ENCODE peak calls at places on chromosome 5, in six cellular contexts. One of them, this sample, is unnamed.

GRCh38 chr5:139342423-139342723 is 719 bp downstream of the PAIP2 start:
- DNase-seq in naive thymus-derived CD4-positive, alpha-beta T cell: no peak
- DNase-seq in CD8-positive, alpha-beta T cell: no peak
- DNase-seq in tibial nerve: no peak
- DNase-seq in A549: no peak
- DNase-seq in ovary: no peak
- DNase-seq in this sample: no peak

GRCh38 chr5:11504794-11505193 is 399.5 kb downstream of the CTNND2 start:
- DNase-seq in tibial nerve: no peak
- DNase-seq in A549: no peak
- DNase-seq in ovary: no peak
- DNase-seq in CD8-positive, alpha-beta T cell: no peak
- DNase-seq in naive thymus-derived CD4-positive, alpha-beta T cell: no peak
- DNase-seq in this sample: no peak

GRCh38 chr5:126720369-126720768 is 56.6 kb upstream of the LMNB1 start:
- DNase-seq in A549: no peak
- DNase-seq in naive thymus-derived CD4-positive, alpha-beta T cell: no peak
- DNase-seq in ovary: no peak
- DNase-seq in tibial nerve: no peak
- DNase-seq in CD8-positive, alpha-beta T cell: no peak
- DNase-seq in this sample: no peak

GRCh38 chr5:51664491-51665294 is 281.4 kb downstream of the ISL1 start:
- DNase-seq in A549: no peak
- DNase-seq in naive thymus-derived CD4-positive, alpha-beta T cell: no peak
- DNase-seq in ovary: no peak
- DNase-seq in CD8-positive, alpha-beta T cell: no peak
- DNase-seq in tibial nerve: no peak
- DNase-seq in this sample: no peak

GRCh38 chr5:3139596-3139995 is 388.1 kb upstream of the IRX2 start:
- DNase-seq in A549: no peak
- DNase-seq in ovary: no peak
- DNase-seq in tibial nerve: no peak
- DNase-seq in naive thymus-derived CD4-positive, alpha-beta T cell: no peak
- DNase-seq in CD8-positive, alpha-beta T cell: no peak
- DNase-seq in this sample: no peak

GRCh38 chr5:42566658-42567313 is 143.5 kb downstream of the GHR start:
- DNase-seq in A549: no peak
- DNase-seq in naive thymus-derived CD4-positive, alpha-beta T cell: no peak
- DNase-seq in ovary: no peak
- DNase-seq in CD8-positive, alpha-beta T cell: no peak
- DNase-seq in tibial nerve: peak; percentile 44
- DNase-seq in this sample: no peak

GRCh38 chr5:36934740-36935356 is 58.3 kb downstream of the NIPBL start:
- DNase-seq in A549: no peak
- DNase-seq in tibial nerve: no peak
- DNase-seq in naive thymus-derived CD4-positive, alpha-beta T cell: no peak
- DNase-seq in ovary: no peak
- DNase-seq in CD8-positive, alpha-beta T cell: no peak
- DNase-seq in this sample: no peak

GRCh38 chr5:56402273-56403223 is 169.4 kb upstream of the ANKRD55 start:
- DNase-seq in naive thymus-derived CD4-positive, alpha-beta T cell: no peak
- DNase-seq in CD8-positive, alpha-beta T cell: no peak
- DNase-seq in tibial nerve: no peak
- DNase-seq in A549: no peak
- DNase-seq in ovary: no peak
- DNase-seq in this sample: no peak

GRCh38 chr5:135576075-135576599 is 2.7 kb downstream of the CXCL14 start:
- DNase-seq in tibial nerve: no peak
- DNase-seq in naive thymus-derived CD4-positive, alpha-beta T cell: no peak
- DNase-seq in A549: no peak
- DNase-seq in CD8-positive, alpha-beta T cell: no peak
- DNase-seq in ovary: no peak
- DNase-seq in this sample: no peak

GRCh38 chr5:112787261-112787660 is 49.6 kb downstream of the APC start:
- DNase-seq in ovary: no peak
- DNase-seq in A549: no peak
- DNase-seq in tibial nerve: no peak
- DNase-seq in CD8-positive, alpha-beta T cell: no peak
- DNase-seq in naive thymus-derived CD4-positive, alpha-beta T cell: no peak
- DNase-seq in this sample: no peak

GRCh38 chr5:150661086-150661485 is at the start of gene MYOZ3:
- DNase-seq in naive thymus-derived CD4-positive, alpha-beta T cell: no peak
- DNase-seq in tibial nerve: no peak
- DNase-seq in ovary: no peak
- DNase-seq in A549: no peak
- DNase-seq in CD8-positive, alpha-beta T cell: no peak
- DNase-seq in this sample: no peak

GRCh38 chr5:93006915-93007314 is 574.1 kb downstream of the NR2F1-AS1 start:
- DNase-seq in naive thymus-derived CD4-positive, alpha-beta T cell: no peak
- DNase-seq in A549: no peak
- DNase-seq in tibial nerve: no peak
- DNase-seq in CD8-positive, alpha-beta T cell: no peak
- DNase-seq in ovary: no peak
- DNase-seq in this sample: no peak

GRCh38 chr5:102421647-102422046 is 77.2 kb downstream of the SLCO6A1 start:
- DNase-seq in A549: no peak
- DNase-seq in CD8-positive, alpha-beta T cell: no peak
- DNase-seq in ovary: no peak
- DNase-seq in tibial nerve: no peak
- DNase-seq in naive thymus-derived CD4-positive, alpha-beta T cell: no peak
- DNase-seq in this sample: no peak

GRCh38 chr5:112154940-112155686 is 264.0 kb downstream of the EPB41L4A start:
- DNase-seq in tibial nerve: no peak
- DNase-seq in A549: no peak
- DNase-seq in CD8-positive, alpha-beta T cell: no peak
- DNase-seq in naive thymus-derived CD4-positive, alpha-beta T cell: no peak
- DNase-seq in ovary: no peak
- DNase-seq in this sample: no peak

GRCh38 chr5:40991168-40991980 is 79.8 kb downstream of the MROH2B start:
- DNase-seq in A549: no peak
- DNase-seq in ovary: peak; percentile 68
- DNase-seq in tibial nerve: peak; percentile 88
- DNase-seq in naive thymus-derived CD4-positive, alpha-beta T cell: no peak
- DNase-seq in CD8-positive, alpha-beta T cell: no peak
- DNase-seq in this sample: no peak

GRCh38 chr5:121171834-121172233 is 679.8 kb upstream of the FTMT start:
- DNase-seq in CD8-positive, alpha-beta T cell: no peak
- DNase-seq in ovary: no peak
- DNase-seq in tibial nerve: no peak
- DNase-seq in A549: no peak
- DNase-seq in naive thymus-derived CD4-positive, alpha-beta T cell: no peak
- DNase-seq in this sample: no peak

GRCh38 chr5:138762110-138762509 is 8.9 kb downstream of the CTNNA1 start:
- DNase-seq in naive thymus-derived CD4-positive, alpha-beta T cell: no peak
- DNase-seq in CD8-positive, alpha-beta T cell: no peak
- DNase-seq in A549: no peak
- DNase-seq in ovary: no peak
- DNase-seq in tibial nerve: no peak
- DNase-seq in this sample: no peak

GRCh38 chr5:23314827-23315226 is 192.6 kb upstream of the PRDM9 start:
- DNase-seq in ovary: no peak
- DNase-seq in tibial nerve: no peak
- DNase-seq in A549: no peak
- DNase-seq in CD8-positive, alpha-beta T cell: no peak
- DNase-seq in naive thymus-derived CD4-positive, alpha-beta T cell: no peak
- DNase-seq in this sample: no peak

GRCh38 chr5:107831612-107832395 is 161.1 kb upstream of the EFNA5 start:
- DNase-seq in naive thymus-derived CD4-positive, alpha-beta T cell: no peak
- DNase-seq in CD8-positive, alpha-beta T cell: no peak
- DNase-seq in A549: no peak
- DNase-seq in ovary: no peak
- DNase-seq in tibial nerve: no peak
- DNase-seq in this sample: no peak

GRCh38 chr5:59738039-59738438 is 155.5 kb downstream of the PDE4D start:
- DNase-seq in CD8-positive, alpha-beta T cell: no peak
- DNase-seq in ovary: no peak
- DNase-seq in tibial nerve: no peak
- DNase-seq in A549: no peak
- DNase-seq in naive thymus-derived CD4-positive, alpha-beta T cell: no peak
- DNase-seq in this sample: no peak

GRCh38 chr5:115435065-115435775 is 109.4 kb downstream of the FEM1C start:
- DNase-seq in naive thymus-derived CD4-positive, alpha-beta T cell: no peak
- DNase-seq in tibial nerve: no peak
- DNase-seq in A549: no peak
- DNase-seq in CD8-positive, alpha-beta T cell: no peak
- DNase-seq in ovary: no peak
- DNase-seq in this sample: no peak

GRCh38 chr5:115209279-115209678 is 39.6 kb upstream of the TRIM36 start:
- DNase-seq in tibial nerve: peak; percentile 11
- DNase-seq in CD8-positive, alpha-beta T cell: peak; percentile 21
- DNase-seq in naive thymus-derived CD4-positive, alpha-beta T cell: peak; percentile 13
- DNase-seq in A549: no peak
- DNase-seq in ovary: no peak
- DNase-seq in this sample: no peak

GRCh38 chr5:134024811-134025210 is 20.0 kb upstream of the VDAC1 start:
- DNase-seq in A549: no peak
- DNase-seq in CD8-positive, alpha-beta T cell: no peak
- DNase-seq in tibial nerve: no peak
- DNase-seq in naive thymus-derived CD4-positive, alpha-beta T cell: no peak
- DNase-seq in ovary: no peak
- DNase-seq in this sample: no peak

GRCh38 chr5:91331705-91332104 is 51.4 kb downstream of the ARRDC3 start:
- DNase-seq in naive thymus-derived CD4-positive, alpha-beta T cell: no peak
- DNase-seq in ovary: no peak
- DNase-seq in A549: no peak
- DNase-seq in CD8-positive, alpha-beta T cell: no peak
- DNase-seq in tibial nerve: no peak
- DNase-seq in this sample: no peak

GRCh38 chr5:142792865-142793232 is 22.7 kb downstream of the ARHGAP26 start:
- DNase-seq in ovary: no peak
- DNase-seq in tibial nerve: no peak
- DNase-seq in A549: no peak
- DNase-seq in naive thymus-derived CD4-positive, alpha-beta T cell: no peak
- DNase-seq in CD8-positive, alpha-beta T cell: no peak
- DNase-seq in this sample: no peak

GRCh38 chr5:142794527-142794926 is 24.4 kb downstream of the ARHGAP26 start:
- DNase-seq in CD8-positive, alpha-beta T cell: no peak
- DNase-seq in ovary: no peak
- DNase-seq in A549: no peak
- DNase-seq in naive thymus-derived CD4-positive, alpha-beta T cell: no peak
- DNase-seq in tibial nerve: no peak
- DNase-seq in this sample: no peak

GRCh38 chr5:142789206-142789605 is 19.0 kb downstream of the ARHGAP26 start:
- DNase-seq in naive thymus-derived CD4-positive, alpha-beta T cell: no peak
- DNase-seq in tibial nerve: no peak
- DNase-seq in ovary: no peak
- DNase-seq in CD8-positive, alpha-beta T cell: no peak
- DNase-seq in A549: no peak
- DNase-seq in this sample: no peak

GRCh38 chr5:142795246-142795645 is 25.1 kb downstream of the ARHGAP26 start:
- DNase-seq in tibial nerve: no peak
- DNase-seq in A549: no peak
- DNase-seq in naive thymus-derived CD4-positive, alpha-beta T cell: no peak
- DNase-seq in CD8-positive, alpha-beta T cell: no peak
- DNase-seq in ovary: no peak
- DNase-seq in this sample: no peak

DNA sequence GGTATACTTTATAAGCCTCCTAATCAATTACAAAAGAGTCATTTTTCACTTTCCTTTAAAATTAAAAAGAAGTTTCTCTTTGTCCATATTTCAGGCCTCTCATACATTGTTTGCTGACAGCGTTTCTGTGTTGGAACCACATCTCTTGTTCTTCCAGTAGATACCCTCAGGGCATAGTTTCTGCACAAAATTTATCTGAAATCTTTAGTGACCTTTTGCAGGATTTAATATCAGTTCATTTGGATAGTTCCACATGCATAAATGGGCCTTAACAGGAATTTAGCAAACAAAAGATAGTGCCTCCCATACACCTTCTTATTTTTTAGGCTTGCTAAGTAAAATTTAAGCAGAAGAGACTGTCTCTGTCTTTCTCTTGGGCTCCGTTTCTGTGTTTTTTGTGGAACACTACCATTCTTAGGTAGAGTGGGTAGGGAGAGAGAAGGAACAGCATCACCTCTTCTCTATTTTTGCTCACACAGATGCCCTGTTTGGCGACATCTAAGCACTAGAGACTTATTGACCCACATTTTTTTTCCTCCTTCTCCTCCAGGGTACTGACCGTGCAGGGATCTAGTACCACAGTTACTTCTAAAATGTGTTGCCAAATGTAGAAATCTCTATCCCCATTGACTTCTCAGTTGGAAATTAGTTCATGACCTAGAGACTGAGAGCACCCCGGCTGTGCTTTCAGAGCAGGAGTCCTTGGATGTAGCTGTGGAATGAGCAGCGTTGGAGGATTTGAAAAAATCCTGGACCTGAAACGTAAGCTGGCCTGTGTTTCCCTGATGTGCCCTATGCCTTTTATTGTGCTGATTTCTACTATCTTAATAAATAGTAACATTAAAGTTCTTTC is 22.1 kb downstream of the ARHGAP26 start:
- DNase-seq in naive thymus-derived CD4-positive, alpha-beta T cell: no peak
- DNase-seq in tibial nerve: no peak
- DNase-seq in ovary: no peak
- DNase-seq in CD8-positive, alpha-beta T cell: no peak
- DNase-seq in A549: no peak
- DNase-seq in this sample: no peak
- H3K4me1 ChIP-seq in naive thymus-derived CD4-positive, alpha-beta T cell: peaks cover 37% of the 10 kb centered on the region
- H3K4me1 ChIP-seq in tibial nerve: peaks cover 38% of the 10 kb centered on the region
- H3K4me1 ChIP-seq in ovary: no peaks in the 10 kb centered on the region
- H3K4me1 ChIP-seq in CD8-positive, alpha-beta T cell: peaks cover 27% of the 10 kb centered on the region
- H3K4me1 ChIP-seq in A549: peaks cover 21% of the 10 kb centered on the region
- H3K4me1 ChIP-seq in this sample: no peaks in the 10 kb centered on the region

GRCh38 chr5:154273028-154273617 is 82.6 kb downstream of the GALNT10 start:
- DNase-seq in CD8-positive, alpha-beta T cell: peak; percentile 12
- DNase-seq in naive thymus-derived CD4-positive, alpha-beta T cell: no peak
- DNase-seq in tibial nerve: peak; percentile 35
- DNase-seq in ovary: peak; percentile 54
- DNase-seq in A549: no peak
- DNase-seq in this sample: peak; percentile 6
- H3K4me3 ChIP-seq in CD8-positive, alpha-beta T cell: no peak overlapping the region
- H3K4me3 ChIP-seq in naive thymus-derived CD4-positive, alpha-beta T cell: no peak overlapping the region
- H3K4me3 ChIP-seq in tibial nerve: no peak overlapping the region
- H3K4me3 ChIP-seq in ovary: no peak overlapping the region
- H3K4me3 ChIP-seq in A549: no peak overlapping the region
- H3K4me3 ChIP-seq in this sample: no peak overlapping the region

GRCh38 chr5:8714197-8714596 is 831.7 kb downstream of the SEMA5A start:
- DNase-seq in A549: no peak
- DNase-seq in naive thymus-derived CD4-positive, alpha-beta T cell: no peak
- DNase-seq in ovary: no peak
- DNase-seq in tibial nerve: no peak
- DNase-seq in CD8-positive, alpha-beta T cell: no peak
- DNase-seq in this sample: no peak

GRCh38 chr5:8710426-8710930 is 835.4 kb downstream of the SEMA5A start:
- DNase-seq in naive thymus-derived CD4-positive, alpha-beta T cell: no peak
- DNase-seq in A549: no peak
- DNase-seq in CD8-positive, alpha-beta T cell: no peak
- DNase-seq in ovary: no peak
- DNase-seq in tibial nerve: no peak
- DNase-seq in this sample: no peak
- H3K9me3 ChIP-seq in naive thymus-derived CD4-positive, alpha-beta T cell: no peaks in the 10 kb centered on the region
- H3K9me3 ChIP-seq in A549: no peaks in the 10 kb centered on the region
- H3K9me3 ChIP-seq in CD8-positive, alpha-beta T cell: no peaks in the 10 kb centered on the region
- H3K9me3 ChIP-seq in ovary: no peaks in the 10 kb centered on the region
- H3K9me3 ChIP-seq in tibial nerve: no peaks in the 10 kb centered on the region
- H3K9me3 ChIP-seq in this sample: peaks cover 2% of the 10 kb centered on the region

GRCh38 chr5:72130342-72130741 is 23.1 kb downstream of the MAP1B start:
- DNase-seq in naive thymus-derived CD4-positive, alpha-beta T cell: no peak
- DNase-seq in A549: no peak
- DNase-seq in tibial nerve: no peak
- DNase-seq in CD8-positive, alpha-beta T cell: no peak
- DNase-seq in ovary: no peak
- DNase-seq in this sample: no peak
- H3K4me1 ChIP-seq in naive thymus-derived CD4-positive, alpha-beta T cell: no peaks in the 10 kb centered on the region
- H3K4me1 ChIP-seq in A549: peaks cover 77% of the 10 kb centered on the region
- H3K4me1 ChIP-seq in tibial nerve: peaks cover 60% of the 10 kb centered on the region
- H3K4me1 ChIP-seq in CD8-positive, alpha-beta T cell: no peaks in the 10 kb centered on the region
- H3K4me1 ChIP-seq in ovary: no peaks in the 10 kb centered on the region
- H3K4me1 ChIP-seq in this sample: no peaks in the 10 kb centered on the region

This sample was measured in CD4-positive, CD25-positive, alpha-beta regulatory T cell.